ENCODE peak calls at places on chromosomes 5 and 9, in four cellular contexts. H is HepG2, O is H1, Y is K562. P is an unnamed sample.

GRCh38 chr9:133995012-133995896 is 3.1 kb upstream of the VAV2 start:
- DNase-seq in O (no peak), H (peak), Y (no peak), P (peak)

GRCh38 chr5:19795218-19795617 is 192.8 kb downstream of the CDH18 start:
- DNase-seq in Y (no peak), H (peak), O (peak), P (no peak)

GRCh38 chr9:34114436-34114835 is 12.1 kb downstream of the DCAF12 start:
- DNase-seq in H (no peak), O (no peak), Y (no peak), P (no peak)

GRCh38 chr9:19137282-19137681 is 10.0 kb upstream of the PLIN2 start:
- DNase-seq in Y (no peak), O (no peak), H (no peak), P (no peak)

GRCh38 chr9:13181652-13182051 is 97.8 kb downstream of the MPDZ start:
- DNase-seq in O (no peak), Y (no peak), H (peak), P (no peak)

GRCh38 chr5:148913985-148914421 is 87.6 kb downstream of the ADRB2 start:
- DNase-seq in Y (no peak), H (peak), O (peak), P (no peak)

GRCh38 chr5:150214289-150214688 is 24.4 kb downstream of the SLC6A7 start:
- DNase-seq in Y (no peak), H (no peak), O (no peak), P (no peak)

GRCh38 chr5:147427784-147428401 is 82.0 kb downstream of the DPYSL3 start:
- DNase-seq in O (no peak), H (no peak), Y (no peak), P (no peak)

GRCh38 chr9:17509151-17509550 is 69.7 kb upstream of the SH3GL2 start:
- DNase-seq in H (no peak), Y (no peak), O (no peak), P (no peak)

GRCh38 chr5:54063817-54064216 is 246.6 kb downstream of the ARL15 start:
- DNase-seq in O (no peak), H (no peak), Y (no peak), P (no peak)

GRCh38 chr9:113205449-113206247 is 15.4 kb downstream of the FKBP15 start:
- DNase-seq in Y (no peak), H (no peak), O (no peak), P (no peak)

GRCh38 chr5:150422758-150423157 is 10.0 kb upstream of the CD74 start:
- DNase-seq in H (no peak), Y (no peak), O (no peak), P (no peak)

GRCh38 chr5:109688647-109688998 is 1.1 kb upstream of the MAN2A1 start:
- DNase-seq in H (peak), Y (peak), O (no peak), P (peak)

GRCh38 chr9:98807811-98808195 is 333 bp downstream of the GALNT12 start:
- DNase-seq in Y (peak), O (no peak), H (no peak), P (no peak)

GRCh38 chr9:98808411-98808815 is 943 bp downstream of the GALNT12 start:
- DNase-seq in H (no peak), O (no peak), Y (peak), P (no peak)

GRCh38 chr9:98805506-98806272 is 1.8 kb upstream of the GALNT12 start:
- DNase-seq in H (no peak), O (no peak), Y (peak), P (no peak)

GRCh38 chr9:98806394-98807069 is 938 bp upstream of the GALNT12 start:
- DNase-seq in O (no peak), H (no peak), Y (no peak), P (no peak)

DNA sequence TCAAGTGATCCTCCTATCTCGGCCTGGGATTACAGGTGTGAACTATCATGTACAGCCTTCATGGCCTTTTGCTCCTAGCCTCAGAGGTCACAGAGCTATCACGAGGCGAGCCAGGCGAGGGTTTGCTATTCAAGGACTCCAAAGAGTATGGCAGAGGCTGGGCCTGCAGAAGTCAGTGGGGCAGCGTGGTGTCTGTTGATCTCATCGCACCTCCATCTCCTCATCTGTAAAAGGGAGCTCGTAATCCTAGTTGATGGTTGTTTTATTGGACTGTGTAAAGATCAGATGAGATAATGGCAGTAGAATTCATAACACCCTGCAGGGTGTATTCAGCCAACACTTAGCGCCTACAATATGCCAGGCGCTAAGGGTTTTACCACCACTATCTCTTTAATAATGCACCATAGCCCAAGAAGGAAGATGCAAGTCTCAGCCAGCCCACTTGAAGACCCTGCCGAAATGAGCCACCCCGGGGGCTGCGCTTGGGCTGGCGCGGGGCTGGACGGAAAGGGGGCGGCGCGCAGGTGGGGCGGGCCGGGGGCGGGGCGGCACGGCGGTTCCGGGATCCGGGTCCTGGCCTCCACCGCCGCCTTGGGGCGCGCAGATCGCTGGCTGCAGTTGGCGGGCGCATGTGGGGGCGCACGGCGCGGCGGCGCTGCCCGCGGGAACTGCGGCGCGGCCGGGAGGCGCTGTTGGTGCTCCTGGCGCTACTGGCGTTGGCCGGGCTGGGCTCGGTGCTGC is at the start of gene GALNT12:
- DNase-seq in H (no peak), Y (peak), O (no peak), P (no peak)
- TF ChIP-seq FOSL1 in H (no peak), Y (no peak), O (no peak), P (no peak)

DNA sequence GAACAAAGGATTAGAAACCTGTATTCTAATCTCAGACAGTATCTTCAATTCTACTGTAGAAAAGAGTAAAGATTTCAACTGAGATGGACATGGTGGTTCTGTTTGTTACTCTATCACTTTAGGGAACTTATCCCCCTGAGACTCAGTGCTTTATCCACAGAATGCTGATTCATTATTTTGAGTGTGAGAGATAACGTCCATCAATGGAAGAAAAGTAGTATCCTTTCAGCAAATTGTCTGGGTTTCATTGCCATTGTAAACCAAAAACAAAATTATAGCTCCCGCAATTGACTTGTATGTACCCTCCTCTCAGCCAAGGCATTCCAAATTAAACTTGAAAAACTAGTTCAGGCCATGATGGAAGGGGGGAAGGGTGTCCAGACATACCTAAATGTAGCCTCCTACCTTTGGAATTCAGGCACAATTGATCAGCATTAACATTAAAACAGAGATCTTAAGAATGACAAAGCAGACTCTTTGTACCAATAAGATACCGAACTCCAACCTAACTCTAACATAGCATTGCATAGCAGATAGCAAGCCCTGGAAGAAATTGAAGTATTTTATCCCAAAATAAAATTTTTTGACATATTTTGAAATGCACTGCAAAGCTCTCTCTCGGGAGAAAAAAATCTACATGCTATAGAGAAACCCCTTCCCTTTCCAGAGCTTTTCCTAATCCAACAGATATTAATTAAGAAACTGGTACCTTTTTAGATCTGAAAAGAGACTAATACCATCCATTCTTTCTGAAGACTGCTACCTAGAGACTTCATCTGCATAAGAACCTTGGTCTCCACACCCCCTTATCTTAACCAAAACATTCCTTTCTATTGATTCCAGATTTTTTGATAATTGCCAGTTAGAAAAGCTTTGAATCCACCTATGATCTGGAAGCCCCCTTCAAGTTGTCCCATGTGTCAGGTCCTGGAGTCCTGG is 1055.7 kb downstream of the PTPRD start:
- DNase-seq in H (no peak), O (peak), Y (no peak), P (no peak)
- H3K9ac ChIP-seq in H (no peak), O (no peak), Y (no peak), P (no peak)

GRCh38 chr9:38202335-38202938 is 133.4 kb upstream of the SHB start:
- DNase-seq in Y (no peak), O (no peak), H (no peak), P (no peak)
- TF ChIP-seq SP1 in Y (no peak), O (peak), H (no peak), P (no peak)

DNA sequence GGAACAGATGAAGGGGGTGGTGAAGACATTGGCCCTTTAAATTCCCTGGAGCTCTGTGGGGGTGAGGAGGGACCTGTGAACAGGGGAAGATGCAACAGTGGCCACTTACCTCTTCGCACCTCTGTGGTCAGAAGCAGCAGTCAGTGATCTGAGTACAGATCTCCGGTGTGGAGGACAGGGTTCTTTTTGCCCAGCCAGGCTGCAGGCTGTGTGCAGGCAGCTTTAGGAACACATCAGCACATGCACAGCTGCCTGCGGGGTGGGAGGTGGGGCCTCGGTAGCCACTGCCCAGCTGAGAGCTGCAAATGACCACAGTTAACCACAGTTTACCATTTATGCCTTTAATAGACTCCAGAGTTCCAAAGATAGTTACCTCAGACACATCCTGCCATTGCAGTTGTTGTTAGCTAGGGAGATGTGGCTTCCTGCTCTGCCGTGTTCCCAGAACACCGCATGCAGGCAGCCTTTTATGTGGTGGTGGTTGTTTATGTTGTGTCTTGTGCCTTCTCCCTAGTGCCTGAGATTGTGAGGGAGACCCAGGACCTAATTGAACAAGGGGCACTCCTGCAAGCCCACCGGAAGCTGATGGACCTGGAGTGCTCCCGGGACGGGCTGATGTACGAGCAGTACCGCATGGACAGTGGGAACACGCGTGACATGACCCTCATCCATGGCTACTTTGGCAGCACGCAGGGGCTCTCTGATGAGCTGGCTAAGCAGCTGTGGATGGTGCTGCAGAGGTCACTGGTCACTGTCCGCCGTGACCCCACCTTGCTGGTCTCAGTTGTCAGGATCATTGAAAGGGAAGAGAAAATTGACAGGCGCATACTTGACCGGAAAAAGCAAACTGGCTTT is 10.1 kb downstream of the EXOC3 start:
- DNase-seq in Y (no peak), H (no peak), O (no peak), P (no peak)
- TF ChIP-seq FOSL1 in Y (no peak), H (no peak), O (no peak), P (no peak)

GRCh38 chr9:104963076-104963475 is 35.1 kb upstream of the ABCA1 start:
- DNase-seq in H (no peak), O (no peak), Y (no peak), P (no peak)

GRCh38 chr9:104961701-104962359 is 33.9 kb upstream of the ABCA1 start:
- DNase-seq in Y (no peak), O (no peak), H (no peak), P (no peak)

GRCh38 chr9:104961238-104961637 is 33.3 kb upstream of the ABCA1 start:
- DNase-seq in H (peak), Y (peak), O (peak), P (no peak)

GRCh38 chr9:104958756-104959155 is 30.8 kb upstream of the ABCA1 start:
- DNase-seq in O (no peak), Y (no peak), H (no peak), P (no peak)
- H3K9ac ChIP-seq in O (no peak), Y (no peak), H (no peak), P (no peak)

DNA sequence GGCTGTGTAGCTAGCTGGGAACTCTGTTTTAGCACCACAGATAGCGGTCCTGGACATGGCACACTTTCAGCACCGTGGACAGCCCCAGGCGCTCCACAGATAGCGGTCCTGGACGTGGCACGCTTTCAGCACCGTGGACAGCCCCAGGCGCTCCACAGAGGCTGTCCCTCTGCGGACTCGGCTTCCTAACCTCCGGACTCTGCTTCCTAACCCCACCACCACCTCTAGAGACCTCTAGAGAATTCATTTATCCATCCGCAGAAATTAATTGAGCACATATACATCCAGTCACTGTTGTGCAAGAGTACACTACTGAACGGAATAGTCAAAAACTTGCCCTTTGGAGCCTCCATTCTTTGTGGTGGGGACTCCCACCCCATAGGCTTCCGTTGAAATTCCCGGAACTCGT is 27.4 kb downstream of the UNC5A start:
- DNase-seq in Y (peak), O (peak), H (peak), P (peak)
- TF ChIP-seq SP1 in Y (peak), O (peak), H (no peak), P (no peak)

GRCh38 chr9:14323083-14323968 is 9.4 kb upstream of the NFIB start:
- DNase-seq in H (no peak), O (no peak), Y (peak), P (no peak)

GRCh38 chr9:14321517-14322125 is 7.7 kb upstream of the NFIB start:
- DNase-seq in O (no peak), H (no peak), Y (no peak), P (no peak)

GRCh38 chr9:14320272-14321245 is 6.6 kb upstream of the NFIB start:
- DNase-seq in Y (peak), O (no peak), H (no peak), P (no peak)

GRCh38 chr9:14323969-14324366 is 10.0 kb upstream of the NFIB start:
- DNase-seq in O (no peak), Y (no peak), H (no peak), P (no peak)

GRCh38 chr9:14322211-14323082 is 8.5 kb upstream of the NFIB start:
- DNase-seq in H (peak), O (no peak), Y (peak), P (peak)
- TF ChIP-seq FOSL1 in H (no peak), O (no peak), Y (no peak), P (no peak)

DNA sequence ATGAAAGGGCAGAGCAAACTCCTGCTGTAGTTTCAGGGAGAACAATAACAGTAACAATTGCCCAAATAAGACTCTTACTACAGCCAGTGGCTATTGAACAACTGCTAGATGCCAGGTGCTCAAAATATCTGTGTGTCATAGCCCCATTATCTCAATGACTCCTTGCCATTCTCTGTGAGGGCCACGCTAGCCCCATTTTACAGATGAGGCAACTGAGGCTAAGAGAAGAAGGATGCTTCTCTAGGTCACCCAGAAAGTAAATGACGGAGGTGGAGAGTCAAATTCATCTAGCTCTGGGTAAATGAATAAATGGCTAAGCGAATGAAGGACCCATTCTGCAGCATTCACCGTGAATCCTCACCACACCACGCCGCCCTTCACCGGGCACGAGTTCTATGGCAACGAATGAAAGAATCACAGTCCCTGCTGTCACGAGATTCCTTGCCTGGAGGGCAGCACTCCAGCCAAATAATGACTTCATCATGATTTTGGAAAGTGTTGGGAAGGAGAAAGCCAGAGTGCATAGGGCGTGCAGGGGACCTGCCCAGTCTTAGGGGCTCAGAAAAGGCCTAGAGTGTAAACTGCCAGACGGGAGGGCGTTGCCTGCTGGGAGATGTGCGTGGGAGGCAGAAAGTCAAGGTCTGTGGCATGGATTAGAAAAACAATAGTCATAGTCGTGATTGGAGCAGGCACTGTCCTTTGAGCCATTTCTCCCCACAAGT is 147.2 kb downstream of the C9orf50 start:
- DNase-seq in H (no peak), Y (peak), O (no peak), P (no peak)
- H3K9ac ChIP-seq in H (no peak), Y (no peak), O (no peak), P (peak)

DNA sequence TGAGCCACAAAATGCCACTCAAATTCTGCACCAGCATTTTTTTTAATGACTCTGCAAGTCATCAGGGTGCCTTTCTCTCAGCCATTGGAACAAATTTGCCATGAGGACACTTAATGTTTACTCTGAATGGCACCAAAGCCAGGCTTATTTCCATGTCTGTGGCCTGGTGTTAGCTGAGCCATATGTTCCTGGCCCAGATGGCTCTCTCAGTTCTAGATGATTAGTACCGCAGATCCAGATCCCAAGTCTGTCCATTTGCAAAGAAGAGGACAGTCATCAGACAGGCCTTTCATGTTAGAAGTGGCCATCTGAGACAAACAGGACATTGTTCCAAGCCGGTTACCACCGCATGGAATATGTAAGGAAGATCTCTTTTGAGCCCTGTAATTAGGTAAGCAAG is 70.3 kb downstream of the INSYN2B start:
- DNase-seq in Y (no peak), O (no peak), H (no peak), P (no peak)
- TF ChIP-seq SP1 in Y (no peak), O (no peak), H (no peak), P (no peak)

P was measured in HCT116.